ENCODE peak calls at places on chromosome 9, in five cellular contexts. Y, X, S, P and B are unnamed samples.

GRCh38 chr9:76607730-76608475 is 148.9 kb downstream of the GCNT1 start:
- DNase-seq in X (no peak), Y (no peak), P (no peak), S (no peak), B (no peak)

GRCh38 chr9:130689937-130690700 is 3.5 kb upstream of the EXOSC2 start:
- DNase-seq in P (peak), S (peak), X (no peak), Y (no peak), B (peak)

GRCh38 chr9:127661342-127661741 is 45.4 kb upstream of the CFAP157 start:
- DNase-seq in Y (no peak), P (peak), X (no peak), S (no peak), B (no peak)

GRCh38 chr9:106964822-106965525 is 102.0 kb downstream of the ZNF462 start:
- DNase-seq in P (no peak), Y (no peak), S (peak), X (no peak), B (no peak)

GRCh38 chr9:70534058-70534457 is 119.6 kb upstream of the KLF9 start:
- DNase-seq in Y (no peak), P (no peak), X (no peak), S (no peak), B (no peak)

GRCh38 chr9:74035786-74036185 is 461.3 kb upstream of the RORB start:
- DNase-seq in X (no peak), P (no peak), S (peak), Y (no peak), B (no peak)

GRCh38 chr9:127786773-127787123 is 914 bp downstream of the CDK9 start:
- DNase-seq in Y (no peak), P (no peak), S (peak), X (no peak), B (no peak)

GRCh38 chr9:81690251-81690851 is 1.0 kb upstream of the TLE1 start:
- DNase-seq in X (no peak), P (peak), Y (peak), S (peak), B (peak)